ENCODE peak calls at places on chromosomes 12 and 14, in seven cellular contexts. I is coronary artery; A is GM06990; J is dorsolateral prefrontal cortex; V is naive thymus-derived CD4-positive, alpha-beta T cell; G is lung; E is AG10803. Y is an unnamed sample.

GRCh38 chr12:131910302-131911110 is 16.1 kb downstream of the ULK1 start:
- DNase-seq in I (no peak), A (peak; percentile 5), J (no peak), V (no peak), G (no peak), E (no peak), Y (no peak)

GRCh38 chr14:73258845-73259611 is 21.7 kb downstream of the PAPLN start:
- DNase-seq in I (no peak), A (no peak), J (peak; percentile 22), V (no peak), G (no peak), E (no peak), Y (no peak)

GRCh38 chr12:46110220-46110700 is 119.9 kb upstream of the SCAF11 start:
- DNase-seq in I (no peak), A (no peak), J (no peak), V (no peak), G (no peak), E (no peak), Y (no peak)

GRCh38 chr12:116416161-116416560 is 138.7 kb upstream of the MED13L start:
- DNase-seq in I (no peak), A (no peak), J (no peak), V (no peak), G (no peak), E (peak; percentile 34), Y (no peak)

GRCh38 chr14:76917158-76917596 is 91.0 kb downstream of the LRRC74A start:
- DNase-seq in I (no peak), A (no peak), J (no peak), V (no peak), G (peak; percentile 41), E (peak; percentile 79), Y (peak; percentile 59)

GRCh38 chr12:41277019-41277770 is 89.1 kb downstream of the PDZRN4 start:
- DNase-seq in I (no peak), A (no peak), J (no peak), V (no peak), G (no peak), E (peak; percentile 49), Y (no peak)

GRCh38 chr12:39804479-39805241 is 185.1 kb upstream of the ABCD2 start:
- DNase-seq in I (no peak), A (no peak), J (no peak), V (no peak), G (no peak), E (no peak), Y (no peak)

GRCh38 chr12:11666131-11666530 is 16.7 kb downstream of the ETV6 start:
- DNase-seq in I (no peak), A (no peak), J (no peak), V (no peak), G (no peak), E (no peak), Y (no peak)

GRCh38 chr12:52735106-52735505 is 31.8 kb upstream of the KRT77 start:
- DNase-seq in I (no peak), A (no peak), J (no peak), V (no peak), G (no peak), E (no peak), Y (no peak)

DNA sequence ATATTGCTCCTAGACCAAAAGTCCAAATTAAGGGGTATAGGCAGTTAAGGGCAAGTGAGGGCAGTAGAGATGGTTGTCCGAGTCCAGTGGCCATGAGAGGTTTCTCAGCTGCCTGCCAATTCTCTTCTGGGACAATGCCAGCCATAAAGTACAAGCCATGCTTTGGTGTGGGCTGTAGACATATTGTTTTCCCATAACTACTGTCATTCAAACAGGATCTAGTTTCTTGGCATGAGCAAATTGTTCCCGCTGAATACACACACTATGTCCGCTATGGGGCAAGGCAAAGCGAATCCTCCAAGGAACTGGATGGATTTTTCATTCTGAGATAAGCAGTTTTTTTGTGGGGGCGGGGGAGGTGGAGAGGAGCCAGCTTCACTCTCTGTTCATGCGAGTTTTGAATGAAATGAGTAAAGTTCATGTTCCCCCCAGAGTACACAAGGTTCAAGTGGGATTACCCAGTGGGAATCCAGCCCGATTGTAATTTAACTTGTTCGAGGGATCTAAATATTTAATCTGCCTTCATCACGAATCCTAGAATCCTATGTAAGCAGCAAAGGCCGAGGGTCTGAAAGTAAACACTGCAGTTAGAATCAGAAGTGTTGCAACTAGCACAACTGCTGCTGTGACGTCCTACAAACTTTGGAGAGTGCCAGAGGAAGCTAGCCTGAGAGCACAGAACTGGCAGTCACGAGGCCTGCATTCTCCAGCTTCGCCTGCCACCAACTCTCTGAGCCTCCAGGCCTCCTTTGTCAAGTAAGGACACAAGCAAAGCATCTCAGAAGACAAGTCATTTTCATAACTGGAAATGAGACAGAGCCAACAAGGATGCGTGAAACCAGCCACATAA is 137.0 kb downstream of the CRADD start:
- DNase-seq in I (peak; percentile 95), A (no peak), J (peak; percentile 61), V (no peak), G (peak; percentile 79), E (peak; percentile 84), Y (peak; percentile 22)
- H3K4me3 ChIP-seq in I (peak overlapping the region; percentile 30), A (no peak overlapping the region), J (peak overlapping the region; percentile 48), V (no peak overlapping the region), G (no peak overlapping the region), E (no peak overlapping the region), Y (no peak overlapping the region)

GRCh38 chr14:32009221-32009620 is 67.9 kb upstream of the ARHGAP5 start:
- DNase-seq in I (no peak), A (no peak), J (no peak), V (no peak), G (no peak), E (no peak), Y (no peak)

GRCh38 chr14:32008602-32009193 is 68.4 kb upstream of the ARHGAP5 start:
- DNase-seq in I (no peak), A (no peak), J (no peak), V (no peak), G (no peak), E (no peak), Y (no peak)

GRCh38 chr14:32006267-32007110 is 70.6 kb upstream of the ARHGAP5 start:
- DNase-seq in I (no peak), A (no peak), J (no peak), V (no peak), G (no peak), E (no peak), Y (no peak)

GRCh38 chr14:32009636-32010560 is 67.2 kb upstream of the ARHGAP5 start:
- DNase-seq in I (no peak), A (no peak), J (no peak), V (no peak), G (no peak), E (no peak), Y (no peak)

DNA sequence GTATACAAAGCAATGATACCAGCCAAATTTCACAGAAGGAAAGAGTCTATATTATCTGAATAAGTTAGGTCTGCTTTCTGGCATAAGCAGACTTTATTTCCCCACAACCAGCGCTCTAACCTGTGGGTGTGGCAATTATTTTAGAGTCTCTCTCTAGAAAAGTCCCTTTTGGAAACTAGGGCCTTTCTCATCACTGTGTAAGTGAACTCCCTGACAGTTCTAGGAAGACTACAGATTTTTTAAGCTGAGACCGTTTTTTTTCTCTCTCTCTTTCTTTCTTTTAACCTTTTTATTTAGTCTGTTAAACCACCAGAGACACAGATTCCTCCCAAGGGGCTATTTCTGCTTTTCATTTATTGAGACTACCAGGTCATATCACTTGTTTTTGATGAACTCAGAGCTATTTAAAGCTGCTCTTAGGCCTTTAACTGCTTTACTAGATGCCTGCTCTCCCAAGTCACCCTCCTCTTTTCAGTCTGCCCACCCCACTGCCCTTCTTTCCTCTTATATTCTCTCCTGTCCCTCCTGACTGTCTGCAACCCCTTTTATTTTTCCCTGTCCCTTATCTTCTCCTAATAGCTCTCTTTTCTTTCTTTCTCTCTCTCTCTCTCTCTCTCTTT is 69.2 kb upstream of the ARHGAP5 start:
- DNase-seq in I (no peak), A (no peak), J (no peak), V (no peak), G (no peak), E (no peak), Y (no peak)
- H3K4me3 ChIP-seq in I (no peak overlapping the region), A (no peak overlapping the region), J (no peak overlapping the region), V (no peak overlapping the region), G (no peak overlapping the region), E (no peak overlapping the region), Y (no peak overlapping the region)

DNA sequence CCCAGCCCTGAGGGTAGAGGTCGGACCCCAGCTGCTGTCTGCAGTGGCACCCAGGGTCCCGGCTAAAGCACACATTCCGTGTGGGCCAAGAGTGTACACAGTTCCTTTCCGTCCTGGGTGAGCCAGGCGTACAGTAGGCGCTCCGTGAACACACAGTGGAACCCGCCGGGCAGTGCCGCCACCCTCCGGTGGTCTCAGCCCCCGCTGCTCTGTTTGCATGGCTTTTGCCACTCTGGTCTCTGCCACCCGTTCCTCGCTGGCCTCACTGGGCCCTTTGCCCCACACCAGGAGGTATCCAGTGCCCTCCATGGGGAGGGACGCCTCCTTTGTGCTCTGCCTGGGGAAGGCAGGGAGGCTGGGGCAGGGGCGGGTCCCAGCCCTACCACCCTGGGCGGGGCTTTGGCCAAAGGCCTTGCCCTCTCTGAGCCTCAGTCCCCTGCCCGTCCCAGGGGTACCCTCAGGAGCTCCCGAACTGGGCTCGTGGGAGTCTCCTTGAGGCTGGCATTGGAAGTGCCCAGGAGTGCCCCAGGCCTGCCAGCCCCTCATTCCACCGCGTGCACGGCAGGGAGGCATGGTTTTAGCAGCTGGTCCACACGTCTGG is 13.0 kb downstream of the TRMT61A start:
- DNase-seq in I (no peak), A (peak; percentile 7), J (peak; percentile 63), V (no peak), G (no peak), E (no peak), Y (no peak)
- H3K4me3 ChIP-seq in I (peak overlapping the region; percentile 26), A (no peak overlapping the region), J (peak overlapping the region; percentile 45), V (no peak overlapping the region), G (no peak overlapping the region), E (no peak overlapping the region), Y (no peak overlapping the region)

GRCh38 chr12:47222960-47223847 is 143.4 kb upstream of the AMIGO2 start:
- DNase-seq in I (no peak), A (no peak), J (no peak), V (no peak), G (no peak), E (no peak), Y (no peak)

GRCh38 chr12:47222592-47222959 is 142.8 kb upstream of the AMIGO2 start:
- DNase-seq in I (no peak), A (no peak), J (no peak), V (no peak), G (no peak), E (no peak), Y (no peak)

GRCh38 chr12:47225356-47225755 is 145.6 kb upstream of the AMIGO2 start:
- DNase-seq in I (no peak), A (no peak), J (no peak), V (no peak), G (no peak), E (no peak), Y (no peak)

GRCh38 chr12:47224563-47225133 is 144.9 kb upstream of the AMIGO2 start:
- DNase-seq in I (no peak), A (no peak), J (no peak), V (no peak), G (no peak), E (no peak), Y (no peak)

DNA sequence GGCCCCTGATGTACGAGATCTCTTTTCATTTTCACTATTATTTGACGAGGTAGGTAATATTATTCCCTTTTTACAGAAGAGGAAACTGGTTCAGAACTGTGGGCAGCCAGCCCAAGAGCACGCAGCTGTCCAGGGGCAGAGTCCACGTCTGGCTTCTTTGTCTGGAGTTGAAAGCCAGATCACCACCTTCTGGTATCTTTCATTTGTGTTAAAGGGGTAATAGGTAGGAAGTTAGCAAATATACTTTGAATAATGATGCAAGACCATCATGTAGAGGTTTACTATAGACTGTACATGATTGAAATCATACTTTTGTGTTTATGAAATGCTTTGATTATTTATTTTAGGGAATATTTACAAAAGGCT is 144.1 kb upstream of the AMIGO2 start:
- DNase-seq in I (no peak), A (peak; percentile 22), J (no peak), V (no peak), G (no peak), E (no peak), Y (no peak)
- H3K4me3 ChIP-seq in I (peak overlapping the region; percentile 39), A (peak overlapping the region; percentile 23), J (no peak overlapping the region), V (peak overlapping the region; percentile 35), G (no peak overlapping the region), E (no peak overlapping the region), Y (no peak overlapping the region)